ENCODE peak calls at places on chromosomes 12 and 14, in four cellular contexts. M is HepG2, T is K562, C is GM12878. K is an unnamed sample.

GRCh38 chr14:60760209-60760608 is 25.6 kb downstream of the MNAT1 start:
- DNase-seq in T (no peak), M (no peak), C (no peak), K (no peak)

GRCh38 chr12:115306380-115306779 is 622.4 kb upstream of the TBX3 start:
- DNase-seq in C (no peak), M (peak; percentile 20), T (no peak), K (no peak)

GRCh38 chr14:47191693-47192092 is 483.7 kb downstream of the MDGA2 start:
- DNase-seq in M (no peak), C (no peak), T (no peak), K (no peak)

GRCh38 chr14:30754778-30755177 is 119.6 kb upstream of the COCH start:
- DNase-seq in M (no peak), C (no peak), T (no peak), K (no peak)

GRCh38 chr12:21725731-21726130 is 48.8 kb downstream of the KCNJ8 start:
- DNase-seq in C (no peak), T (no peak), M (no peak), K (no peak)

GRCh38 chr12:50924439-50925341 is 27.7 kb upstream of the HIGD1C start:
- DNase-seq in C (peak; percentile 76), T (peak; percentile 85), M (peak; percentile 89), K (peak; percentile 67)

GRCh38 chr12:107783406-107784376 is 9.2 kb downstream of the ASCL4 start:
- DNase-seq in T (no peak), C (no peak), M (no peak), K (no peak)

GRCh38 chr14:22099942-22100763 is 426.5 kb upstream of the OR4E1 start:
- DNase-seq in C (no peak), M (peak; percentile 90), T (peak; percentile 5), K (peak; percentile 46)

GRCh38 chr12:70756118-70756517 is 118.9 kb upstream of the PTPRB start:
- DNase-seq in T (peak; percentile 51), C (no peak), M (no peak), K (no peak)

GRCh38 chr14:95462491-95462890 is 54.0 kb downstream of the SYNE3 start:
- DNase-seq in T (no peak), C (no peak), M (no peak), K (no peak)

GRCh38 chr14:22848391-22849164 is 12.2 kb downstream of the MMP14 start:
- DNase-seq in M (no peak), T (no peak), C (no peak), K (peak; percentile 5)

GRCh38 chr12:108232565-108232964 is 103.5 kb downstream of the WSCD2 start:
- DNase-seq in C (no peak), M (no peak), T (peak; percentile 13), K (no peak)

DNA sequence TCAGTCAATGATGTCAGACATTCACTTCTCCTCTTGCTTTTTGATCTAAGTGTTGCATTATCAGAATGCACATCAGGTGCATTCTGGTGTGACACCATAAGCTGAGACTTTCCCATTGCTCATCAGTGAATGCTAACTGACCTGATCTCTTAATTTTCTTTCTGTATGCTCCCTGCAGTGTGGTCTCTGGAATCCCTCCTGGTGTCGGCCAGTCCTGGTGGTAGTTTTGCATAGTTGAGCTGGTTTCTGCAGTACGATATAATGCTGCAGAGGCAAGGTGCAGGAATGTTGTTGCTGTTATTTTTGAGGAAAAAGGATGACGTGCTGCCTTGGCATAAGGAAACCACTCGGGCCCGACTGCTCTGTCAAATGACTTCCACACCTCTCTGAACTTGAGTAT is 11.0 kb upstream of the SRP54 start:
- DNase-seq in T (no peak), C (no peak), M (no peak), K (no peak)
- TF ChIP-seq FOXM1 in T (no peak), C (no peak), M (no peak), K (no peak)

GRCh38 chr14:85934123-85934885 is 404.4 kb downstream of the FLRT2 start:
- DNase-seq in C (peak; percentile 66), T (no peak), M (peak; percentile 15), K (no peak)

GRCh38 chr14:85934886-85935254 is 404.9 kb downstream of the FLRT2 start:
- DNase-seq in T (no peak), C (peak; percentile 8), M (no peak), K (no peak)
- TF ChIP-seq FOXK2 in T (no peak), C (no peak), M (no peak), K (no peak)

GRCh38 chr14:85731198-85731597 is 201.3 kb downstream of the FLRT2 start:
- DNase-seq in T (no peak), M (no peak), C (no peak), K (no peak)
- TF ChIP-seq FOXM1 in T (no peak), M (no peak), C (no peak), K (no peak)

DNA sequence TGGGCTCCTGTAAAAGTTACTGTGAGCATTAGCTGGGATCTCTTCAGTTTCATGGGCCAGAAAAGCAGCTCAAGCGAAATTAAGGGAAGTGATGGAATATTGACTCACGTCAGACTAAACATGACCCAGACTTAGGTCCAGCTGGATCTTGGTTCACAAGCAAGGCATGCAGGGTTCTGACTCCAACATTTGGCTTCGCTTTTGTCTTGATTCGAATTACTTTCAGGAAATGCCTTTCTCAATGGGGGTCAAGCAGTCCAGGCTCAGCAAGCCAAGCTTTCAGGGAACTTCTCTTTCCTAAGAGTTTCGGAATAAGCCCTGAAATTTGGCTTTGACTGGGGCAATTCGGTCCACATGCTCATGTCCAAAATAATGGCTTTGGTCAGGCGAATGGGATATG is 678.7 kb upstream of the TMEM132C start:
- DNase-seq in T (no peak), M (no peak), C (no peak), K (no peak)
- TF ChIP-seq FOXK2 in T (no peak), M (no peak), C (no peak), K (no peak)

GRCh38 chr12:112184056-112184887 is 58.9 kb downstream of the TRAFD1 start:
- DNase-seq in T (no peak), C (no peak), M (no peak), K (no peak)
- TF ChIP-seq FOXM1 in T (no peak), C (no peak), M (no peak), K (no peak)

GRCh38 chr14:105168496-105168978 is at the start of gene JAG2:
- DNase-seq in M (no peak), T (no peak), C (no peak), K (peak; percentile 75)
- TF ChIP-seq FOXK2 in M (no peak), T (no peak), C (no peak), K (no peak)

GRCh38 chr12:82954064-82954463 is 267.4 kb downstream of the TMTC2 start:
- DNase-seq in M (no peak), C (no peak), T (no peak), K (no peak)

GRCh38 chr12:82954572-82954971 is 267.9 kb downstream of the TMTC2 start:
- DNase-seq in C (no peak), T (no peak), M (no peak), K (no peak)

GRCh38 chr12:82955020-82955419 is 268.3 kb downstream of the TMTC2 start:
- DNase-seq in M (no peak), T (no peak), C (no peak), K (no peak)

GRCh38 chr12:82953397-82953796 is 266.7 kb downstream of the TMTC2 start:
- DNase-seq in T (no peak), C (no peak), M (no peak), K (no peak)

DNA sequence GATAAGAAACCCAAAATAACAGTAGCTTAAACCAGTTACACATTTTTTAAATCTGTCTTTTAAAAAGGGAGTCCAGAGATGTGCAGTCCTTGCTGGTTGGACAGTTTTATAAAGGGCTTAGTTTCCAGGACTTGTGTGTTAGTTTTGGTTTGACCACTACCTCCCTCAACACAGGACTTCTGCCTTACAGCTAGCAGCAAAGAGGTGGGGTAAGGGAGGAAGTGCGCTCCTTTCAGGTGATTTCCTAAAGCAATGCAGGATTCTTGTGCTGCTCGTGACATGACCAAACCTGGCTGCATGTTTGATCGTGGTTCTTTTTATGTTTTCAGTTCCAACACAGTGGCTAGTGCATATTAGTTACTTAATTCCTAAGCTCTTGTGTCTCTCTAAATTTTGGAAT is 266.2 kb downstream of the TMTC2 start:
- DNase-seq in C (peak; percentile 20), M (no peak), T (no peak), K (no peak)
- TF ChIP-seq FOXM1 in C (no peak), M (no peak), T (no peak), K (no peak)

GRCh38 chr12:113289361-113289760 is 45.5 kb downstream of the SLC8B1 start:
- DNase-seq in C (no peak), T (no peak), M (no peak), K (no peak)

GRCh38 chr12:113291586-113291985 is 43.3 kb downstream of the SLC8B1 start:
- DNase-seq in C (no peak), T (no peak), M (no peak), K (no peak)

GRCh38 chr12:113292547-113292946 is 42.4 kb downstream of the SLC8B1 start:
- DNase-seq in T (no peak), M (no peak), C (no peak), K (no peak)

GRCh38 chr12:113293100-113293499 is 41.8 kb downstream of the SLC8B1 start:
- DNase-seq in T (no peak), C (no peak), M (no peak), K (no peak)

DNA sequence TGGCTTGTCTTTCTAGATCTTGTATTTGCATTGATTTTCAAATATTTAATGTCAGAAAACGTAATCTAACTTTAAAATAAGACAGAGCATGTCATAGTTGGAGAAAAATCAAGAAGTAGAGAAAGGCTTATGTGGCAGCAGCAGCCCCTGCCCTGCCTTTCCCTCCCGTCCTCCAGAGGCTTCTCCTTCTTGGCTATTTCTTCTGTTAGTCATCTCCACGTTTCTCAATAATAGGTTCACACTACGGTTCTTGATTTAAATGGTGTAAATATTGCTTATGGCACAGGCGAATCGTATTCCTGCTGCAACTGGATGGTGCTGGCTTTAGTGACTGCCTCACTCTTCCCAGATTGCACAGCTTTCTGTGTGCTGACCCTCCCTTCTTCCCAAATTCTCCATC is 42.8 kb downstream of the SLC8B1 start:
- DNase-seq in C (no peak), M (no peak), T (no peak), K (no peak)
- TF ChIP-seq FOXK2 in C (no peak), M (no peak), T (no peak), K (no peak)

K was measured in HEK293T.